ENCODE peak calls at places on chromosome 14, in five cellular contexts. A is upper lobe of right lung; Y is CD8-positive, alpha-beta memory T cell; J is esophagus squamous epithelium; Q is heart right ventricle. T is an unnamed sample.

GRCh38 chr14:35959835-35960234 is 133.7 kb downstream of the BRMS1L start:
- DNase-seq in A (no peak), Q (no peak), J (no peak), Y (no peak), T (no peak)

GRCh38 chr14:62954165-62954564 is 91.1 kb downstream of the KCNH5 start:
- DNase-seq in J (no peak), Q (no peak), Y (no peak), A (no peak), T (no peak)

GRCh38 chr14:37147310-37147875 is 25.0 kb downstream of the SLC25A21 start:
- DNase-seq in J (no peak), Q (no peak), A (no peak), Y (no peak), T (no peak)

GRCh38 chr14:92463141-92463540 is 50.4 kb upstream of the RIN3 start:
- DNase-seq in A (no peak), J (no peak), Y (peak; percentile 29), Q (no peak), T (no peak)

GRCh38 chr14:72743626-72744025 is 150.3 kb downstream of the DPF3 start:
- DNase-seq in A (no peak), Y (no peak), J (no peak), Q (no peak), T (no peak)

GRCh38 chr14:45085004-45085403 is 1.1 kb downstream of the PRPF39 start:
- DNase-seq in Y (no peak), A (no peak), J (no peak), Q (no peak), T (no peak)

GRCh38 chr14:65287264-65288131 is 125.0 kb upstream of the FUT8 start:
- DNase-seq in J (no peak), Y (peak; percentile 80), A (no peak), Q (no peak), T (no peak)

GRCh38 chr14:44317433-44317746 is 189.7 kb downstream of the FSCB start:
- DNase-seq in J (no peak), Y (no peak), Q (no peak), A (no peak), T (no peak)

GRCh38 chr14:100688598-100689499 is 37.8 kb upstream of the DLK1 start:
- DNase-seq in Q (no peak), A (no peak), J (no peak), Y (no peak), T (peak; percentile 29)

GRCh38 chr14:102019141-102019540 is 54.8 kb downstream of the DYNC1H1 start:
- DNase-seq in A (no peak), J (no peak), Y (no peak), Q (no peak), T (no peak)

GRCh38 chr14:102342238-102342637 is 20.5 kb downstream of the CINP start:
- DNase-seq in Q (no peak), Y (no peak), A (no peak), J (no peak), T (no peak)

GRCh38 chr14:70771781-70772212 is 37.5 kb downstream of the MAP3K9 start:
- DNase-seq in Y (no peak), Q (no peak), J (no peak), A (no peak), T (no peak)

GRCh38 chr14:79896009-79896408 is 315.3 kb downstream of the DIO2 start:
- DNase-seq in J (no peak), Q (no peak), Y (no peak), A (no peak), T (no peak)

GRCh38 chr14:60807247-60807646 is 72.7 kb downstream of the MNAT1 start:
- DNase-seq in A (no peak), Y (no peak), Q (no peak), J (no peak), T (no peak)

GRCh38 chr14:51472881-51473280 is 178.8 kb upstream of the FRMD6 start:
- DNase-seq in A (no peak), J (no peak), Q (no peak), Y (no peak), T (no peak)

GRCh38 chr14:95507701-95508103 is 8.7 kb downstream of the SYNE3 start:
- DNase-seq in J (no peak), Q (no peak), Y (no peak), A (no peak), T (no peak)

GRCh38 chr14:24887623-24888304 is 162.2 kb downstream of the STXBP6 start:
- DNase-seq in J (no peak), Y (no peak), Q (no peak), A (no peak), T (no peak)

GRCh38 chr14:64801800-64802199 is 77.9 kb downstream of the SPTB start:
- DNase-seq in Y (no peak), Q (no peak), A (no peak), J (no peak), T (no peak)

GRCh38 chr14:21072102-21072501 is 2.0 kb downstream of the ARHGEF40 start:
- DNase-seq in Q (no peak), A (no peak), Y (no peak), J (no peak), T (peak; percentile 44)

GRCh38 chr14:78875031-78875430 is 704.9 kb downstream of the NRXN3 start:
- DNase-seq in Y (no peak), J (no peak), A (no peak), Q (no peak), T (no peak)

GRCh38 chr14:54642950-54643695 is 76.2 kb downstream of the SAMD4A start:
- DNase-seq in J (no peak), Q (no peak), Y (no peak), A (no peak), T (no peak)

GRCh38 chr14:50396636-50397460 is at the start of gene CDKL1:
- DNase-seq in A (peak; percentile 88), J (no peak), Q (peak; percentile 70), Y (peak; percentile 20), T (peak; percentile 7)

GRCh38 chr14:50087350-50088116 is 28.8 kb downstream of the VCPKMT start:
- DNase-seq in A (no peak), Q (no peak), J (no peak), Y (peak; percentile 65), T (no peak)

GRCh38 chr14:69505338-69506240 is 21.1 kb downstream of the PLEKHD1 start:
- DNase-seq in J (no peak), A (peak; percentile 50), Q (no peak), Y (no peak), T (no peak)

GRCh38 chr14:33363687-33364086 is 425.0 kb downstream of the NPAS3 start:
- DNase-seq in Q (no peak), J (no peak), A (no peak), Y (no peak), T (no peak)

GRCh38 chr14:91417983-91418386 is 365 bp upstream of the CCDC88C start:
- DNase-seq in J (no peak), Q (peak; percentile 27), Y (peak; percentile 85), A (peak; percentile 82), T (no peak)

GRCh38 chr14:61140271-61140670 is 140.9 kb downstream of the TMEM30B start:
- DNase-seq in Q (no peak), Y (no peak), J (no peak), A (no peak), T (no peak)

GRCh38 chr14:34354556-34354955 is 107.5 kb downstream of the SPTSSA start:
- DNase-seq in J (no peak), Y (no peak), A (no peak), Q (no peak), T (no peak)

GRCh38 chr14:51368721-51369163 is 128.7 kb downstream of the TMX1 start:
- DNase-seq in J (no peak), Q (no peak), Y (no peak), A (no peak), T (peak; percentile 46)

GRCh38 chr14:69719501-69719951 is 47.4 kb upstream of the SRSF5 start:
- DNase-seq in J (no peak), Q (no peak), Y (no peak), A (peak; percentile 73), T (peak; percentile 76)

GRCh38 chr14:72894623-72895378 is 900 bp upstream of the DPF3 start:
- DNase-seq in Y (peak; percentile 21), J (no peak), Q (peak; percentile 21), A (no peak), T (no peak)

GRCh38 chr14:88384653-88385205 is 728 bp upstream of the SPATA7 start:
- DNase-seq in Q (no peak), Y (no peak), A (no peak), J (no peak), T (no peak)

GRCh38 chr14:24858684-24859083 is 191.3 kb downstream of the STXBP6 start:
- DNase-seq in A (no peak), Y (no peak), J (no peak), Q (no peak), T (no peak)

GRCh38 chr14:58662028-58662427 is 24.3 kb downstream of the DACT1 start:
- DNase-seq in Y (no peak), Q (no peak), J (no peak), A (no peak), T (no peak)

GRCh38 chr14:71472281-71472960 is 459.8 kb upstream of the RGS6 start:
- DNase-seq in Y (no peak), J (no peak), Q (no peak), A (no peak), T (no peak)

GRCh38 chr14:53619625-53620324 is 336.9 kb downstream of the BMP4 start:
- DNase-seq in J (no peak), Y (no peak), Q (no peak), A (no peak), T (peak; percentile 43)

GRCh38 chr14:53610947-53611346 is 345.7 kb downstream of the BMP4 start:
- DNase-seq in Y (no peak), J (no peak), A (no peak), Q (no peak), T (no peak)

GRCh38 chr14:53613404-53614253 is 343.0 kb downstream of the BMP4 start:
- DNase-seq in Q (no peak), Y (no peak), A (no peak), J (no peak), T (peak; percentile 69)

GRCh38 chr14:53620325-53620716 is 336.3 kb downstream of the BMP4 start:
- DNase-seq in A (no peak), Q (no peak), J (no peak), Y (no peak), T (no peak)

GRCh38 chr14:53615254-53615653 is 341.4 kb downstream of the BMP4 start:
- DNase-seq in A (no peak), Q (no peak), J (no peak), Y (no peak), T (no peak)
- H3K27ac ChIP-seq in A (no peak overlapping the region), Q (no peak overlapping the region), J (no peak overlapping the region), Y (no peak overlapping the region), T (no peak overlapping the region)

GRCh38 chr14:76919811-76920571 is 93.8 kb downstream of the LRRC74A start:
- DNase-seq in Y (peak; percentile 44), Q (peak; percentile 51), A (no peak), J (no peak), T (peak; percentile 59)
- H3K27ac ChIP-seq in Y (no peak overlapping the region), Q (peak overlapping the region; percentile 90), A (peak overlapping the region; percentile 88), J (peak overlapping the region; percentile 89), T (peak overlapping the region; percentile 98)

DNA sequence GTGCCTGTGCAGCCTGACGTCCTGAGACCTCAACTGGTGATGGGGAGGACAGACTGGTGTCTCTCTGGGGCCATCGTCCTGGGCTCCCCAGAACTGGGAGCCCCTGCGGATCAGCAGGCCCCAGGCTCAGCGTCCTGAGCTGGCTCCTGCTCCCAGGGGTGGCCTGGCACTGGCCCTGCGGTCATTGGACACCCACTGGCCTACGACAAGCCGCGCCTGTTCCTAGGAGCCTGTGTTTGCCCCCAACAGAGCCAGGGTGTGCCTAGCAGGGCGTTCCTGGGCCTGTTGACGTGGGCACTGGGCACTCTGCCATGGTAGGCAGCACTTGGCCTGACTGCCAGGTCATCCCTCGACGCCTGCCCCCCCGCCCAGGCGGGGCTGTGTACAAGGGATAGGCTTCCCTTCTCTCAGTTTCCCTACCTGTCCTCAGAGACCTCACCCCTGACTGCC is 8.4 kb downstream of the ADSS1 start:
- DNase-seq in Q (peak; percentile 87), A (peak; percentile 87), Y (no peak), J (no peak), T (no peak)
- H3K27ac ChIP-seq in Q (peak overlapping the region; percentile 95), A (no peak overlapping the region), Y (no peak overlapping the region), J (peak overlapping the region; percentile 78), T (no peak overlapping the region)

GRCh38 chr14:99217556-99217955 is 54.4 kb downstream of the BCL11B start:
- DNase-seq in Q (no peak), J (no peak), A (no peak), Y (no peak), T (no peak)
- H3K27ac ChIP-seq in Q (no peak overlapping the region), J (no peak overlapping the region), A (no peak overlapping the region), Y (no peak overlapping the region), T (no peak overlapping the region)